ENCODE peak calls at places on chromosomes 13 and 19, in nine cellular contexts. N is A549; Y is uterus; K is mucosa of descending colon; T is fibroblast of lung; E is keratinocyte; G is right atrium auricular region; D is CD4-positive, alpha-beta memory T cell; A is CD4-positive, CD25-positive, alpha-beta regulatory T cell. U is an unnamed sample.

GRCh38 chr19:35903550-35904179 is 1.3 kb downstream of the HCST start:
- DNase-seq in A (peak; percentile 89), N (peak; percentile 68), D (peak; percentile 91), Y (peak; percentile 56), E (no peak), K (peak; percentile 78), G (peak; percentile 79), T (peak; percentile 51), U (peak; percentile 75)

GRCh38 chr13:51249767-51250741 is 27.9 kb downstream of the FAM124A start:
- DNase-seq in G (no peak), A (no peak), T (no peak), D (no peak), E (no peak), Y (no peak), K (no peak), N (no peak), U (no peak)

GRCh38 chr19:29978139-29978538 is 36.1 kb downstream of the URI1 start:
- DNase-seq in D (no peak), N (no peak), T (no peak), A (no peak), G (no peak), E (no peak), K (no peak), Y (no peak), U (no peak)

GRCh38 chr13:21771075-21771474 is 100.2 kb downstream of the FGF9 start:
- DNase-seq in G (no peak), D (no peak), A (no peak), E (no peak), Y (no peak), N (no peak), K (no peak), T (no peak), U (no peak)

GRCh38 chr13:95524270-95524901 is 28.1 kb upstream of the CLDN10 start:
- DNase-seq in G (no peak), Y (no peak), T (peak; percentile 66), A (no peak), N (no peak), K (no peak), E (peak; percentile 48), D (no peak), U (no peak)

GRCh38 chr13:106156468-106156867 is 379.0 kb downstream of the EFNB2 start:
- DNase-seq in A (no peak), D (no peak), E (peak; percentile 86), T (peak; percentile 97), K (no peak), G (no peak), N (peak; percentile 57), Y (peak; percentile 19), U (no peak)

GRCh38 chr13:112842343-112842856 is 126.6 kb upstream of the MCF2L start:
- DNase-seq in N (no peak), T (no peak), E (no peak), K (no peak), Y (peak; percentile 41), D (no peak), G (peak; percentile 77), A (no peak), U (no peak)

GRCh38 chr13:74443623-74444022 is 309.4 kb upstream of the KLF12 start:
- DNase-seq in N (peak; percentile 32), Y (no peak), E (peak; percentile 60), G (no peak), K (no peak), A (no peak), T (peak; percentile 83), D (no peak), U (no peak)

GRCh38 chr13:114119196-114119595 is 13.2 kb downstream of the RASA3 start:
- DNase-seq in T (peak; percentile 90), N (peak; percentile 48), K (no peak), Y (peak; percentile 45), D (no peak), A (no peak), G (no peak), E (no peak), U (no peak)

GRCh38 chr13:20873348-20873747 is 29.2 kb downstream of the XPO4 start:
- DNase-seq in Y (no peak), D (no peak), E (peak; percentile 5), G (no peak), A (no peak), T (peak; percentile 50), N (no peak), K (no peak), U (no peak)

GRCh38 chr13:52599853-52600603 is 42.2 kb upstream of the HNRNPA1L2 start:
- DNase-seq in Y (peak; percentile 26), T (peak; percentile 26), D (no peak), N (no peak), K (no peak), A (no peak), G (no peak), E (no peak), U (no peak)

GRCh38 chr19:45785097-45785496 is 2.8 kb upstream of the DMPK start:
- DNase-seq in N (no peak), G (no peak), E (no peak), A (no peak), Y (no peak), D (no peak), K (no peak), T (no peak), U (no peak)
- H3K4me1 ChIP-seq in N (peaks cover 44% of the 10 kb centered on the region), G (no peaks in the 10 kb centered on the region), E (peaks cover 22% of the 10 kb centered on the region), A (no peaks in the 10 kb centered on the region), Y (peaks cover 6% of the 10 kb centered on the region), D (peaks cover 2% of the 10 kb centered on the region), K (peaks cover 9% of the 10 kb centered on the region), T (peaks cover 25% of the 10 kb centered on the region), U (peaks cover 48% of the 10 kb centered on the region)

GRCh38 chr19:40294560-40294959 is 9.4 kb upstream of the AKT2 start:
- DNase-seq in T (no peak), A (no peak), N (no peak), K (no peak), Y (no peak), E (no peak), G (no peak), D (no peak), U (no peak)
- H3K4me1 ChIP-seq in T (no peaks in the 10 kb centered on the region), A (no peaks in the 10 kb centered on the region), N (no peaks in the 10 kb centered on the region), K (no peaks in the 10 kb centered on the region), Y (no peaks in the 10 kb centered on the region), E (no peaks in the 10 kb centered on the region), G (no peaks in the 10 kb centered on the region), D (no peaks in the 10 kb centered on the region), U (no peaks in the 10 kb centered on the region)

DNA sequence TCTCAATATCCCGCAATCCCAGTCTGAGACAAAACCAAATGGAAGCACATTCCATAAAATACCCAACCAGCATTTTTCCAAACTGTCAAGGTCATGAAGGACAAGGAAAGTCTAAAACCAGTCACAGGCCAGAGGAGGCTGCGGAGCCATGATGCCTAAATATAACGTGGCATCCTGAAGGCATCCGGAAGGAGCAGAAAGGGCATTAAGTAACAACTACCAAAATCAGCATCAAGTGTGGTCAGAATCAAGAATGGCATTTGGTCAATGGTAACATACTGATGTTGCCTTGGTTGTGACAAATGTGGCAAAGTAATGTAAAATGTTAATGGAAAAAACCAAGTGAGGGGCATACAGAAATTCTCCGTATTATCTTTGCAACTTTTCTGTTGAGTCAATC is 3.5 kb upstream of the ATF5 start:
- DNase-seq in E (no peak), T (no peak), G (no peak), A (no peak), N (no peak), K (no peak), Y (no peak), D (no peak), U (no peak)
- H3K4me1 ChIP-seq in E (peaks cover 15% of the 10 kb centered on the region), T (peaks cover 16% of the 10 kb centered on the region), G (no peaks in the 10 kb centered on the region), A (peaks cover 39% of the 10 kb centered on the region), N (peaks cover 23% of the 10 kb centered on the region), K (peaks cover 15% of the 10 kb centered on the region), Y (no peaks in the 10 kb centered on the region), D (peaks cover 45% of the 10 kb centered on the region), U (peaks cover 10% of the 10 kb centered on the region)

GRCh38 chr19:2089727-2090053 is 6.4 kb downstream of the MOB3A start:
- DNase-seq in K (no peak), T (no peak), E (no peak), A (no peak), Y (no peak), G (no peak), N (no peak), D (no peak), U (no peak)
- H3K4me1 ChIP-seq in K (peaks cover 23% of the 10 kb centered on the region), T (peaks cover 14% of the 10 kb centered on the region), E (peaks cover 80% of the 10 kb centered on the region), A (peaks cover 88% of the 10 kb centered on the region), Y (no peaks in the 10 kb centered on the region), G (no peaks in the 10 kb centered on the region), N (peaks cover 10% of the 10 kb centered on the region), D (peaks cover 87% of the 10 kb centered on the region), U (peaks cover 100% of the 10 kb centered on the region)

GRCh38 chr19:7859766-7860165 is 14.4 kb downstream of the PRR36 start:
- DNase-seq in K (no peak), G (no peak), D (no peak), E (no peak), T (no peak), N (no peak), A (no peak), Y (no peak), U (no peak)
- H3K4me1 ChIP-seq in K (peaks cover 18% of the 10 kb centered on the region), G (no peaks in the 10 kb centered on the region), D (peaks cover 16% of the 10 kb centered on the region), E (no peaks in the 10 kb centered on the region), T (no peaks in the 10 kb centered on the region), N (peaks cover 3% of the 10 kb centered on the region), A (peaks cover 15% of the 10 kb centered on the region), Y (no peaks in the 10 kb centered on the region), U (peaks cover 42% of the 10 kb centered on the region)

GRCh38 chr19:4522291-4523002 is 4.2 kb upstream of the PLIN4 start:
- DNase-seq in E (no peak), T (no peak), Y (no peak), A (no peak), D (no peak), G (no peak), K (no peak), N (no peak), U (no peak)
- H3K4me1 ChIP-seq in E (peaks cover 11% of the 10 kb centered on the region), T (no peaks in the 10 kb centered on the region), Y (no peaks in the 10 kb centered on the region), A (no peaks in the 10 kb centered on the region), D (no peaks in the 10 kb centered on the region), G (no peaks in the 10 kb centered on the region), K (no peaks in the 10 kb centered on the region), N (peaks cover 5% of the 10 kb centered on the region), U (peaks cover 20% of the 10 kb centered on the region)

GRCh38 chr19:6261883-6262282 is 17.9 kb downstream of the MLLT1 start:
- DNase-seq in N (no peak), T (no peak), Y (no peak), D (no peak), K (no peak), G (no peak), A (no peak), E (no peak), U (no peak)
- H3K4me1 ChIP-seq in N (no peaks in the 10 kb centered on the region), T (peaks cover 7% of the 10 kb centered on the region), Y (no peaks in the 10 kb centered on the region), D (no peaks in the 10 kb centered on the region), K (peaks cover 3% of the 10 kb centered on the region), G (no peaks in the 10 kb centered on the region), A (no peaks in the 10 kb centered on the region), E (no peaks in the 10 kb centered on the region), U (no peaks in the 10 kb centered on the region)